ENCODE peak calls at places on chromosomes 11 and 22, in five cellular contexts. O, B, M, Z and H are unnamed samples.

GRCh38 chr11:73939096-73939495 is 11.7 kb upstream of the DNAJB13 start:
- DNase-seq in O (no peak), B (no peak), M (no peak), Z (no peak), H (no peak)

GRCh38 chr11:73196576-73196975 is 21.5 kb upstream of the P2RY2 start:
- DNase-seq in O (no peak), B (no peak), M (no peak), Z (no peak), H (no peak)

GRCh38 chr11:46216040-46216764 is 61.3 kb upstream of the CREB3L1 start:
- DNase-seq in O (no peak), B (no peak), M (no peak), Z (no peak), H (no peak)

GRCh38 chr11:34916810-34917780 is 677 bp downstream of the PDHX start:
- DNase-seq in O (no peak), B (peak), M (no peak), Z (no peak), H (no peak)

GRCh38 chr11:71372693-71373657 is 75.2 kb downstream of the DHCR7 start:
- DNase-seq in O (no peak), B (no peak), M (no peak), Z (no peak), H (no peak)

GRCh38 chr11:47409440-47410403 is 1.3 kb downstream of the SLC39A13 start:
- DNase-seq in O (no peak), B (no peak), M (no peak), Z (no peak), H (no peak)

GRCh38 chr11:118265954-118266353 is 1.9 kb upstream of the MPZL2 start:
- DNase-seq in O (peak), B (no peak), M (no peak), Z (no peak), H (no peak)

GRCh38 chr11:114354076-114354475 is 46.2 kb downstream of the C11orf71 start:
- DNase-seq in O (no peak), B (no peak), M (no peak), Z (no peak), H (no peak)

GRCh38 chr22:20653012-20653794 is 120.7 kb upstream of the SERPIND1 start:
- DNase-seq in O (no peak), B (no peak), M (no peak), Z (no peak), H (no peak)

GRCh38 chr11:86811637-86812321 is 11.4 kb downstream of the PRSS23 start:
- DNase-seq in O (no peak), B (no peak), M (no peak), Z (no peak), H (no peak)

GRCh38 chr22:36232715-36233401 is 6.5 kb downstream of the APOL2 start:
- DNase-seq in O (no peak), B (no peak), M (no peak), Z (no peak), H (no peak)

GRCh38 chr11:78744202-78744601 is 169.5 kb upstream of the NARS2 start:
- DNase-seq in O (no peak), B (no peak), M (no peak), Z (no peak), H (no peak)

GRCh38 chr11:112537846-112538330 is 277.2 kb upstream of the PLET1 start:
- DNase-seq in O (no peak), B (no peak), M (no peak), Z (no peak), H (no peak)

GRCh38 chr22:49368976-49369725 is 458.5 kb downstream of the BRD1 start:
- DNase-seq in O (no peak), B (no peak), M (no peak), Z (no peak), H (no peak)

GRCh38 chr22:37483594-37484114 is 2.5 kb downstream of the MFNG start:
- DNase-seq in O (no peak), B (no peak), M (no peak), Z (no peak), H (no peak)

GRCh38 chr11:119115484-119116234 is 5.7 kb upstream of the HINFP start:
- DNase-seq in O (peak), B (no peak), M (peak), Z (no peak), H (no peak)

GRCh38 chr11:120013325-120014250 is 124.3 kb downstream of the TRIM29 start:
- DNase-seq in O (peak), B (peak), M (peak), Z (no peak), H (peak)

GRCh38 chr11:27201454-27202302 is 161.1 kb downstream of the BBOX1 start:
- DNase-seq in O (peak), B (no peak), M (peak), Z (no peak), H (peak)

GRCh38 chr11:102580185-102580951 is 44.8 kb downstream of the MMP20 start:
- DNase-seq in O (no peak), B (peak), M (no peak), Z (no peak), H (no peak)

GRCh38 chr11:45830596-45830995 is 16.7 kb upstream of the CRY2 start:
- DNase-seq in O (no peak), B (no peak), M (no peak), Z (no peak), H (no peak)

GRCh38 chr22:38758276-38758945 is 2.6 kb upstream of the SUN2 start:
- DNase-seq in O (no peak), B (peak), M (no peak), Z (peak), H (no peak)

GRCh38 chr22:48449466-48450187 is 1378.0 kb downstream of the BRD1 start:
- DNase-seq in O (no peak), B (no peak), M (no peak), Z (no peak), H (no peak)

GRCh38 chr22:36113121-36113520 is 47.4 kb downstream of the APOL3 start:
- DNase-seq in O (no peak), B (no peak), M (no peak), Z (no peak), H (no peak)

GRCh38 chr11:67635231-67635521 is 4.4 kb downstream of the TBX10 start:
- DNase-seq in O (no peak), B (no peak), M (no peak), Z (no peak), H (no peak)

GRCh38 chr11:69086741-69087524 is 38.2 kb downstream of the TPCN2 start:
- DNase-seq in O (no peak), B (no peak), M (no peak), Z (no peak), H (no peak)

GRCh38 chr11:62427630-62428233 is 8.9 kb downstream of the SCGB1A1 start:
- DNase-seq in O (no peak), B (peak), M (no peak), Z (no peak), H (no peak)

GRCh38 chr11:3942160-3942955 is 86.9 kb downstream of the STIM1 start:
- DNase-seq in O (no peak), B (no peak), M (no peak), Z (no peak), H (no peak)

GRCh38 chr11:110092577-110093406 is at the start of gene ZC3H12C:
- DNase-seq in O (peak), B (peak), M (peak), Z (peak), H (peak)

GRCh38 chr11:70863186-70863585 is 389.2 kb downstream of the SHANK2 start:
- DNase-seq in O (no peak), B (no peak), M (no peak), Z (no peak), H (no peak)

GRCh38 chr11:44788536-44789227 is 61.9 kb downstream of the TSPAN18 start:
- DNase-seq in O (no peak), B (no peak), M (no peak), Z (no peak), H (no peak)

GRCh38 chr11:10641314-10642206 is 52.0 kb downstream of the IRAG1 start:
- DNase-seq in O (no peak), B (peak), M (no peak), Z (no peak), H (no peak)

GRCh38 chr11:112805658-112806057 is 155.6 kb upstream of the NCAM1 start:
- DNase-seq in O (peak), B (no peak), M (no peak), Z (no peak), H (no peak)

GRCh38 chr11:41978951-41979350 is 519.5 kb upstream of the LRRC4C start:
- DNase-seq in O (no peak), B (no peak), M (no peak), Z (no peak), H (no peak)

GRCh38 chr22:17777005-17777716 is 2.9 kb upstream of the BID start:
- DNase-seq in O (no peak), B (peak), M (peak), Z (peak), H (no peak)

GRCh38 chr11:82680252-82680651 is 53.4 kb downstream of the FAM181B start:
- DNase-seq in O (no peak), B (no peak), M (no peak), Z (no peak), H (no peak)

GRCh38 chr11:71329731-71330130 is 77.4 kb upstream of the SHANK2 start:
- DNase-seq in O (no peak), B (no peak), M (no peak), Z (no peak), H (no peak)